ENCODE peak calls at places on chromosomes 4 and X, in eight cellular contexts. A is suprapubic skin, H is caudate nucleus, S is fibroblast of lung, O is H1, U is NCI-H1436, Q is iris pigment epithelial cell, D is adipocyte. M is an unnamed sample.
A peak's percentile ranks its signal among the peaks of the same experiment; 100 is the strongest.

GRCh38 chrX:24186483-24186882 is 37.0 kb downstream of the ZFX start:
- DNase-seq in S (no peak), O (no peak), A (no peak), U (no peak), D (no peak), H (no peak), Q (no peak), M (no peak)

GRCh38 chrX:15188039-15188438 is 81.8 kb downstream of the ASB9 start:
- DNase-seq in D (no peak), O (no peak), H (no peak), Q (no peak), A (no peak), U (no peak), S (no peak), M (no peak)

GRCh38 chr4:3290889-3291321 is 1.9 kb upstream of the RGS12 start:
- DNase-seq in Q (no peak), A (peak; percentile 63), O (no peak), H (no peak), U (no peak), S (no peak), D (no peak), M (no peak)

GRCh38 chrX:150730719-150731118 is 37.5 kb downstream of the MTMR1 start:
- DNase-seq in A (no peak), U (no peak), D (peak; percentile 65), O (no peak), S (peak; percentile 37), Q (no peak), H (no peak), M (no peak)

GRCh38 chr4:169148851-169149250 is 121.9 kb downstream of the SH3RF1 start:
- DNase-seq in H (no peak), D (no peak), U (no peak), O (no peak), S (no peak), Q (no peak), A (no peak), M (no peak)

GRCh38 chr4:153453455-153453854 is 12.7 kb upstream of the TMEM131L start:
- DNase-seq in H (no peak), S (no peak), A (no peak), D (no peak), Q (no peak), U (no peak), O (no peak), M (no peak)

GRCh38 chrX:15929231-15929630 is 74.6 kb upstream of the AP1S2 start:
- DNase-seq in U (no peak), H (no peak), S (no peak), A (no peak), D (no peak), O (no peak), Q (no peak), M (no peak)

GRCh38 chr4:161702287-161702686 is 461.5 kb downstream of the FSTL5 start:
- DNase-seq in O (no peak), D (no peak), S (no peak), Q (no peak), H (no peak), U (no peak), A (no peak), M (no peak)

GRCh38 chrX:10014462-10015373 is 47.6 kb downstream of the CLDN34 start:
- DNase-seq in H (peak; percentile 80), O (peak; percentile 82), Q (peak; percentile 91), S (peak; percentile 90), D (peak; percentile 92), A (peak; percentile 87), U (peak; percentile 64), M (peak; percentile 71)

GRCh38 chrX:130165181-130165702 is 399 bp downstream of the AIFM1 start:
- DNase-seq in H (no peak), Q (peak; percentile 50), A (no peak), S (peak; percentile 54), O (no peak), D (peak; percentile 59), U (no peak), M (no peak)

GRCh38 chr4:23923141-23923540 is 33.3 kb upstream of the PPARGC1A start:
- DNase-seq in S (no peak), U (no peak), A (no peak), O (no peak), D (no peak), H (no peak), Q (no peak), M (no peak)

GRCh38 chr4:80091184-80091583 is 18.2 kb upstream of the ANTXR2 start:
- DNase-seq in H (no peak), D (no peak), S (no peak), A (no peak), Q (peak; percentile 61), U (no peak), O (no peak), M (no peak)

GRCh38 chrX:44989995-44990770 is 117.2 kb downstream of the KDM6A start:
- DNase-seq in A (no peak), O (no peak), S (peak; percentile 28), U (no peak), H (no peak), Q (peak; percentile 42), D (no peak), M (no peak)

GRCh38 chr4:159185593-159186023 is 82.7 kb downstream of the RAPGEF2 start:
- DNase-seq in S (no peak), Q (no peak), U (no peak), A (no peak), O (no peak), D (no peak), H (no peak), M (no peak)

GRCh38 chr4:10962246-10962645 is 277.7 kb upstream of the CLNK start:
- DNase-seq in O (no peak), Q (no peak), D (no peak), U (no peak), A (no peak), H (no peak), S (no peak), M (no peak)

GRCh38 chr4:32789026-32789608 is 2068.9 kb downstream of the PCDH7 start:
- DNase-seq in A (no peak), D (peak; percentile 89), S (peak; percentile 62), U (no peak), H (no peak), Q (peak; percentile 20), O (no peak), M (no peak)

GRCh38 chr4:145945431-145946155 is 7.0 kb upstream of the ZNF827 start:
- DNase-seq in U (no peak), A (no peak), S (no peak), O (no peak), D (peak; percentile 25), Q (peak; percentile 72), H (no peak), M (no peak)

GRCh38 chr4:178174756-178175155 is 732.5 kb upstream of the AGA start:
- DNase-seq in S (no peak), U (no peak), A (no peak), D (no peak), H (no peak), Q (no peak), O (no peak), M (no peak)

GRCh38 chr4:88257726-88258125 is 26.6 kb downstream of the PPM1K start:
- DNase-seq in D (no peak), S (no peak), O (no peak), H (no peak), Q (no peak), A (no peak), U (no peak), M (no peak)

GRCh38 chrX:118552501-118552900 is 56.9 kb downstream of the DOCK11 start:
- DNase-seq in S (peak; percentile 68), D (peak; percentile 46), U (no peak), Q (peak; percentile 78), A (no peak), H (no peak), O (no peak), M (no peak)

GRCh38 chr4:4852591-4853362 is 6.7 kb upstream of the MSX1 start:
- DNase-seq in H (peak; percentile 38), U (no peak), S (peak; percentile 38), O (peak; percentile 78), Q (peak; percentile 69), A (no peak), D (peak; percentile 54), M (peak; percentile 63)

GRCh38 chr4:174578366-174578765 is 56.1 kb upstream of the HPGD start:
- DNase-seq in O (no peak), U (no peak), Q (peak; percentile 64), H (no peak), A (no peak), S (peak; percentile 34), D (no peak), M (no peak)

GRCh38 chrX:2828404-2829065 is at the start of gene GYG2:
- DNase-seq in D (peak; percentile 44), H (no peak), Q (peak; percentile 39), O (peak; percentile 76), U (no peak), S (peak; percentile 58), A (no peak), M (no peak)

GRCh38 chr4:42018451-42018850 is 28.1 kb downstream of the SLC30A9 start:
- DNase-seq in Q (peak; percentile 22), O (no peak), D (no peak), A (no peak), S (peak; percentile 8), H (no peak), U (no peak), M (no peak)